ENCODE peak calls at places on chromosomes 3 and 15, in six cellular contexts. K is H9, A is AG09309, Q is breast epithelium, L is GM20000, P is cardiac fibroblast. V is an unnamed sample.

GRCh38 chr3:37770336-37770735 is 91.3 kb upstream of the CTDSPL start:
- DNase-seq in K (no peak), A (no peak), Q (no peak), L (no peak), P (no peak), V (no peak)

GRCh38 chr3:187125319-187126031 is 13.8 kb downstream of the RPL39L start:
- DNase-seq in K (no peak), A (no peak), Q (no peak), L (peak), P (no peak), V (peak)

GRCh38 chr3:160403796-160404510 is 4.5 kb downstream of the SMC4 start:
- DNase-seq in K (no peak), A (no peak), Q (no peak), L (no peak), P (peak), V (no peak)

GRCh38 chr3:168839692-168840091 is 744.0 kb upstream of the GOLIM4 start:
- DNase-seq in K (peak), A (no peak), Q (no peak), L (no peak), P (no peak), V (no peak)

GRCh38 chr3:116267139-116267538 is 178.1 kb downstream of the LSAMP start:
- DNase-seq in K (no peak), A (no peak), Q (no peak), L (no peak), P (no peak), V (no peak)

GRCh38 chr3:184261270-184262165 is at the start of gene CAMK2N2:
- DNase-seq in K (peak), A (no peak), Q (no peak), L (peak), P (peak), V (peak)

GRCh38 chr15:59169337-59169736 is 37.3 kb upstream of the LDHAL6B start:
- DNase-seq in K (no peak), A (peak), Q (no peak), L (no peak), P (peak), V (no peak)

GRCh38 chr15:36688310-36689102 is 109.1 kb downstream of the CDIN1 start:
- DNase-seq in K (no peak), A (no peak), Q (no peak), L (no peak), P (peak), V (no peak)

GRCh38 chr15:99704444-99704838 is 28.8 kb downstream of the LYSMD4 start:
- DNase-seq in K (no peak), A (peak), Q (no peak), L (peak), P (peak), V (peak)

GRCh38 chr3:136818191-136818850 is 605 bp upstream of the SLC35G2 start:
- DNase-seq in K (peak), A (peak), Q (no peak), L (peak), P (peak), V (peak)

GRCh38 chr15:49989498-49989897 is 129.5 kb downstream of the ATP8B4 start:
- DNase-seq in K (no peak), A (no peak), Q (no peak), L (no peak), P (no peak), V (no peak)

GRCh38 chr3:112979244-112979832 is 4.4 kb upstream of the CD200R1 start:
- DNase-seq in K (no peak), A (peak), Q (no peak), L (peak), P (peak), V (no peak)

GRCh38 chr15:42203891-42204290 is 4.2 kb downstream of the VPS39 start:
- DNase-seq in K (no peak), A (peak), Q (no peak), L (no peak), P (peak), V (no peak)

GRCh38 chr15:45375836-45376235 is 2.5 kb downstream of the GATM start:
- DNase-seq in K (no peak), A (no peak), Q (no peak), L (no peak), P (no peak), V (no peak)

GRCh38 chr15:45376300-45376928 is 1.9 kb downstream of the GATM start:
- DNase-seq in K (no peak), A (no peak), Q (no peak), L (peak), P (no peak), V (no peak)

GRCh38 chr15:45373961-45374360 is 4.4 kb downstream of the GATM start:
- DNase-seq in K (no peak), A (no peak), Q (no peak), L (no peak), P (no peak), V (no peak)

GRCh38 chr15:45371546-45371945 is 6.8 kb downstream of the GATM start:
- DNase-seq in K (no peak), A (no peak), Q (no peak), L (no peak), P (no peak), V (no peak)

DNA sequence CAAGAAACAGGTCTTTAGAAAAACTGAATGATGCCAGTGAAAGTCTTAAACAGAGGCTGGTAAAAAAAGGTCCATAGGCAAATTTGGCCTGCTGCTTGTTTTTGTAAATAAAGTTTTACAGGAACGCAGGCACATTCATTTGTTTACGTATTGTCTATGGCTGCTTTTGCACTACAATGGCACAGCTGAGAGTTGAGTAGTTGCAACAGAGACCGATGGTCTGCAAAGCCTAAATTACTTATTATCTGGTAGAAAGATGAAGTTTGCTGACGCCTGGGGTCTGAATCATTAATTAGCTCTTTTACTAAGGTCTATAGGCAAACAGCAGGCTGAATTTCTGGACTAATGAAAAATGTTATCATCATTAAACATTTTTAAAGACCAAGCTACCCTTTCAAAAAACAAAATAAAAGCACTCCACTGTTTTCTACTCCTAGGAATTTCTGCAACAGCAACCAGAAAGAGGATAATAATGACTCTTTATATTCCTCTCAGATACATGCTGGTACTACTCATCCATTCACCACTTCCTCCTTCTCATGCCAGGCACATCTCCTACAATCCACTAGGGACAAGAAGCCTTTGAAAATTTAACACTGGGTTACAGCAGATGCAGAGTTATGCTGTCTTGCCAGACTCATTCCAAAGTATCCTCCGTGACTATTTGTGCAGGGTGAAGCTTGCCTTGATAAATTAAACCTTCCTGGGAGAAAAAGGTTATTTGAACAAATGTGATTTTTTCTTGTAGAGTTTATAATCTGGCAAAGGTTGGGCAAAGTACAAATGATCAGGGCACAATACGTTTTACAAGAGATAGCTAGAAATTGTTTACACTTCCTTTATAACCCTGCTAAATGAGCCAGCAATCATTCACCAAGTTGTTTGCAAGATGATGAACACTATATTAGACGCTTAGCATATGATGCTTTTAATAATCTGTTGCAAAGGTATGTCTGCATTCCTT is 6.0 kb downstream of the GATM start:
- DNase-seq in K (no peak), A (no peak), Q (no peak), L (no peak), P (no peak), V (no peak)
- TF ChIP-seq CTCF in K (no peak), A (no peak), Q (no peak), L (no peak), P (no peak), V (no peak)

DNA sequence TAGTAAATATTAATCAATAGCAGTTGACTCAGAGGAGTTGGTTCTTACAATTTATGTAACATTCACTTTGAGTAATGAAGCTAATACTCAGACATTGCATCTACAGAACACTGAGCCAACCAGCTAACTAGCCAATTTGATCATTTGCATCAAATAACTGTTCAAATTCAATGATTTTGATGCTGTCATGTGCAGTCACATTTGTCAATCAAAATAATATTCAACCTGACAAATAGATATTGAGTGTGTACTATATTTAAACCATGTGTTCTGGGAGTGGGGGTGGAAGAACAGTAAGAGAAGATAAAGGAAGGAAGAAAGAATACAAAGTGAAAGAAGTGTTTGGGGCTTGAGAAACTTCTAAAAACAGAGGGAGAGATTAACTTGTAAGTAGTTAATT is 277.2 kb upstream of the ARHGEF26 start:
- DNase-seq in K (no peak), A (no peak), Q (no peak), L (no peak), P (no peak), V (no peak)
- TF ChIP-seq CTCF in K (no peak), A (no peak), Q (no peak), L (no peak), P (no peak), V (no peak)

GRCh38 chr3:134364061-134364935 is 9.9 kb downstream of the AMOTL2 start:
- DNase-seq in K (peak), A (peak), Q (peak), L (peak), P (peak), V (no peak)

GRCh38 chr3:134363381-134363755 is 10.9 kb downstream of the AMOTL2 start:
- DNase-seq in K (no peak), A (no peak), Q (peak), L (no peak), P (no peak), V (no peak)

GRCh38 chr3:134362221-134362620 is 12.0 kb downstream of the AMOTL2 start:
- DNase-seq in K (no peak), A (no peak), Q (peak), L (no peak), P (no peak), V (no peak)

GRCh38 chr3:134361162-134361831 is 12.9 kb downstream of the AMOTL2 start:
- DNase-seq in K (no peak), A (no peak), Q (peak), L (no peak), P (no peak), V (no peak)

DNA sequence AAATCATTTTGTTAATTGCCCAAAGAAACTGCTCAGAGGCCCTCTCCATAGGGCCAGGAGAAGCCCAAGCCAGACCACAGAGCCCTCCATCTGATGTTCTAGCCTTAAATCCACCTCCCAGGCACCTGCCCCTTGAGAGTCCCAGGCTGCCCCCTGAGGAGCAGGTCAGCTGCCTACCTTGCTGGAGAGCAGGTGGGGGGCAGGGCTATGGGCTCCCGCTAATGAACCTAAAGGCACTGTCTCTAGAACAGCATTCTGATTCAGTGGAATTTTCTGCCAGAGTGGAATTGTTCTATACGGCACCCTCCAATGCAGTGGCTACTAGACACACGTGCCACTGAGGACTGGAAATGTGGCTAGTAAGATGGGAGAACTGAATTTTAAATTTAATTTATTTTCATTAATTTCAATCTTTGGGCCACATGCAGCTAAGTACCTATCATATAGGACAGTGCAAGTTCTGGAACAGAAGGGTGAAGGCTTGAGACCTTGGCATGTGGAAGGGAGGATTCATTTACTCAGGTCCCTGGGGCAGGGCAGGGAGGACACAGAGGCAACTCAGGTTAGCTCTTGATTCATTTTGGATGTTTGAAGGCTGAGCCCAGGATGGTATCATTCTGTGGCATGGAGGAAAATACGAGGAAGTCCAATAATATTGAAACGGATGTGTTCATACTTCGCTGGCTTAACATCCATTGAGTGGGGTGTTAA is 11.4 kb downstream of the AMOTL2 start:
- DNase-seq in K (no peak), A (no peak), Q (peak), L (no peak), P (no peak), V (no peak)
- TF ChIP-seq CTCF in K (no peak), A (no peak), Q (no peak), L (no peak), P (no peak), V (no peak)

GRCh38 chr15:56286213-56286612 is 42.5 kb upstream of the RFX7 start:
- DNase-seq in K (no peak), A (no peak), Q (no peak), L (no peak), P (no peak), V (no peak)
- TF ChIP-seq CTCF in K (peak), A (no peak), Q (no peak), L (peak), P (peak), V (no peak)

DNA sequence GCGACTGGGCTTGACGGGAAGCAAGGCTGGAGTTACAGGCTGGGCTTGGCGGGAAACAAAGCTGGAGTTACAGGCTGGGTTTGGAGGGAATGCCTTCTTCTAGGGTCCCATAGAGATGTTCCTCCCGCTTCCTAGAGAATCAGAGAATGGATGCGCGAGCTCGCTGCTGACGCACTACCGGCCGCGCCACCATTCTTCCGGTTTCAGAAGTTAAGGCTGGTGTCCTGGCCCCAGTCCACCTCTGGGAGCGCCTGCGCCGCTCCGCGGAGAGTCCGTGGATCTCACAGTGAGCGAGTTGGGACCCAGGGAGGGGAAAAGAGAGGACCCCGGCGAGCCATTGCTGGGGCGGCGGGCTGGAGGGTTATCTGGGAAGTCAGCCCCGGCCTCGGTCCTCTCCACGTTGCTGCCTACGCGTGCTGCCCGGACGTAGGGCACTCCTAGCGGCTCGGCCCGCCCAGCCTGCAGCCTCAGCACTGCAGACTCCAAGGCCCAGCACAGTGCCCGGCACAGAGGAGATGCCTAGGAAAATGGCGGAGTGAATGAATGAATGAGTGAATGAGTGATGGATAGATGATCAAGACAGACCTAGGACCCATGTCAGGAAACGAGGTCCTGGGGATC is at the start of gene ZNF502:
- DNase-seq in K (peak), A (peak), Q (peak), L (peak), P (peak), V (no peak)
- TF ChIP-seq CTCF in K (no peak), A (peak), Q (peak), L (no peak), P (peak), V (no peak)

GRCh38 chr3:150829408-150829807 is 66.4 kb upstream of the SIAH2 start:
- DNase-seq in K (no peak), A (no peak), Q (no peak), L (no peak), P (no peak), V (no peak)

GRCh38 chr3:150828261-150828660 is 65.3 kb upstream of the SIAH2 start:
- DNase-seq in K (no peak), A (no peak), Q (no peak), L (no peak), P (no peak), V (no peak)

GRCh38 chr3:150830745-150831144 is 67.8 kb upstream of the SIAH2 start:
- DNase-seq in K (no peak), A (no peak), Q (no peak), L (no peak), P (no peak), V (no peak)

GRCh38 chr3:150828997-150829396 is 66.0 kb upstream of the SIAH2 start:
- DNase-seq in K (no peak), A (no peak), Q (no peak), L (no peak), P (no peak), V (no peak)

GRCh38 chr3:150830094-150830681 is 67.2 kb upstream of the SIAH2 start:
- DNase-seq in K (peak), A (no peak), Q (no peak), L (peak), P (peak), V (no peak)
- TF ChIP-seq CTCF in K (peak), A (peak), Q (no peak), L (no peak), P (no peak), V (peak)

GRCh38 chr3:24361661-24362060 is 133.0 kb downstream of the THRB start:
- DNase-seq in K (no peak), A (no peak), Q (no peak), L (no peak), P (no peak), V (no peak)

GRCh38 chr3:24360946-24361345 is 133.7 kb downstream of the THRB start:
- DNase-seq in K (no peak), A (no peak), Q (no peak), L (no peak), P (no peak), V (no peak)

GRCh38 chr3:24357635-24358034 is 137.0 kb downstream of the THRB start:
- DNase-seq in K (no peak), A (no peak), Q (no peak), L (no peak), P (no peak), V (no peak)

GRCh38 chr3:24359102-24359501 is 135.5 kb downstream of the THRB start:
- DNase-seq in K (no peak), A (no peak), Q (no peak), L (no peak), P (no peak), V (no peak)

DNA sequence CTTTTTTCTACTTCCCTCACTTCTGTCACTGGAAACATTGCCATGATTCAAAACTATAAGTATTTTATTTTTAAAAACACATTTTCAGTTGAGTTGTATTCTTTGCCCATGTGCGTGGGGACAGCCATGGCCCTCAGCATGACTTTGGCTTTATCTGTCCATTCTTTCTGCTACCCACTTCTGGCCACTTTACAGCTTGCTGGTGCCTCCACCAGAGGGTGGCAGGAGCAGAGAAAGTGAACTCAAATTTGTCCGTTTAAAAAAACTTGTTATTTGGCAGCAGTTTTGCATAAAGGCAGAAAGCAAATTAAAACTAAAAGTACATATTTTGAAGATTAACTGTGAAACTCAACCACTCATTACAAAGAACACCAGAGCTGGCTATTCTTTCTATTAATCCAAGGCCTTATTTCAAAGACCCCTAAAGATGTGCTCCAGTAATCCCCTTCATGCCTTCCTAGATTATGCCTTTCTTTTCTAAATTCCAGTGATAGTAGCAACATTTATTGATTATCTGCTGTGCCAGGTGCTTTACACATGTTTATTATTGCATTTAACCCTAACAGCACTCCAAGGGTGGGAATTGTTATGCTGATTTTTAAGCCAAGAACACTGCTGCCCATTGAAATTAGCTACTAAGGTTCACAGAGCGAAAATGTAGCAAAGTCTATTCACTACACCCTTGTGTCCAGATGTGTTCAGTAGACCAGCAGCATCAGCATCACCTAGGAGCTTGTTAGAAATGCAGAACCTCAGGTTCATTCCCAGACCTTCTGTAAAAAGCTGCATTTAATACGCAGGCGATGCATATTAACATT is 134.8 kb downstream of the THRB start:
- DNase-seq in K (no peak), A (no peak), Q (no peak), L (no peak), P (no peak), V (no peak)
- TF ChIP-seq CTCF in K (peak), A (peak), Q (no peak), L (no peak), P (no peak), V (no peak)

GRCh38 chr15:68518785-68519430 is 59.9 kb upstream of the CORO2B start:
- DNase-seq in K (no peak), A (no peak), Q (no peak), L (no peak), P (no peak), V (no peak)

GRCh38 chr15:68512578-68512977 is 66.2 kb upstream of the CORO2B start:
- DNase-seq in K (no peak), A (no peak), Q (no peak), L (no peak), P (no peak), V (no peak)

GRCh38 chr15:68518046-68518445 is 60.7 kb upstream of the CORO2B start:
- DNase-seq in K (peak), A (no peak), Q (no peak), L (no peak), P (no peak), V (no peak)

GRCh38 chr15:68515371-68516095 is 63.3 kb upstream of the CORO2B start:
- DNase-seq in K (no peak), A (no peak), Q (no peak), L (no peak), P (no peak), V (no peak)

DNA sequence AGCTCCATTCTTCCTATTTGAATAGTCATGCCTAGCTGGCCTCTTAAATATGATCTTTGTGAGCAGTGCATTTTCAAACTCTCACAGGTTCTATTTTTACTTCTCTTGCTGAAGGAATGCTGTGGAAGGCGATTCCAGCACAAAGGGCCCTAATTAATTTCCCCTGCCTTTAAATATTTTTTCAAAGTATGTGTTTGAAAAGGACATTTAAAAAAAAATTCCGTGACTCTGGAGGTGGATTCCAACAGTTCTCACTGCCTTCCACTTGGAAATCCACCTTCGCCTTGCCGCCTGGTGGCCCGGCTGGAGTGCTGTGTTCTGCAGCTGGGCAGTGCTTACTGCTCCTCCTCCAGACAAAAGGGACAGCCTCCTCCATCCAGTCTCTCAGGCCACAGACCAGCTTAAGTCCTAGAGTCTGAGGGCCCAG is 61.5 kb upstream of the CORO2B start:
- DNase-seq in K (peak), A (peak), Q (no peak), L (no peak), P (no peak), V (no peak)
- TF ChIP-seq CTCF in K (peak), A (peak), Q (peak), L (no peak), P (peak), V (no peak)